ENCODE peak calls at places on chromosomes 7 and 10, in four cellular contexts. W, O, G and T are unnamed samples. For H3K9me3, the result is how much of the 10 kb centered on the place peaks cover.

GRCh38 chr7:155505422-155505793 is 41.0 kb downstream of the CNPY1 start:
- DNase-seq in W (no peak), O (no peak), G (no peak), T (no peak)

GRCh38 chr10:92126100-92126650 is 164.7 kb downstream of the CPEB3 start:
- DNase-seq in W (no peak), O (no peak), G (no peak), T (no peak)

GRCh38 chr10:98676895-98677294 is 230.2 kb upstream of the HPS1 start:
- DNase-seq in W (no peak), O (no peak), G (no peak), T (no peak)

GRCh38 chr10:101130984-101131961 is at the start of gene TLX1:
- DNase-seq in W (no peak), O (no peak), G (peak), T (no peak)

GRCh38 chr7:20735346-20736065 is 51.2 kb downstream of the SP8 start:
- DNase-seq in W (no peak), O (no peak), G (no peak), T (no peak)

GRCh38 chr10:104321226-104321625 is 17.0 kb downstream of the ITPRIP start:
- DNase-seq in W (no peak), O (peak), G (no peak), T (no peak)

GRCh38 chr7:148747274-148747673 is 48.6 kb downstream of the CUL1 start:
- DNase-seq in W (no peak), O (no peak), G (peak), T (no peak)

GRCh38 chr7:89914673-89915072 is 239.6 kb upstream of the STEAP1 start:
- DNase-seq in W (no peak), O (no peak), G (peak), T (no peak)

GRCh38 chr10:79018591-79019011 is 50.2 kb upstream of the ZMIZ1 start:
- DNase-seq in W (no peak), O (peak), G (no peak), T (no peak)

DNA sequence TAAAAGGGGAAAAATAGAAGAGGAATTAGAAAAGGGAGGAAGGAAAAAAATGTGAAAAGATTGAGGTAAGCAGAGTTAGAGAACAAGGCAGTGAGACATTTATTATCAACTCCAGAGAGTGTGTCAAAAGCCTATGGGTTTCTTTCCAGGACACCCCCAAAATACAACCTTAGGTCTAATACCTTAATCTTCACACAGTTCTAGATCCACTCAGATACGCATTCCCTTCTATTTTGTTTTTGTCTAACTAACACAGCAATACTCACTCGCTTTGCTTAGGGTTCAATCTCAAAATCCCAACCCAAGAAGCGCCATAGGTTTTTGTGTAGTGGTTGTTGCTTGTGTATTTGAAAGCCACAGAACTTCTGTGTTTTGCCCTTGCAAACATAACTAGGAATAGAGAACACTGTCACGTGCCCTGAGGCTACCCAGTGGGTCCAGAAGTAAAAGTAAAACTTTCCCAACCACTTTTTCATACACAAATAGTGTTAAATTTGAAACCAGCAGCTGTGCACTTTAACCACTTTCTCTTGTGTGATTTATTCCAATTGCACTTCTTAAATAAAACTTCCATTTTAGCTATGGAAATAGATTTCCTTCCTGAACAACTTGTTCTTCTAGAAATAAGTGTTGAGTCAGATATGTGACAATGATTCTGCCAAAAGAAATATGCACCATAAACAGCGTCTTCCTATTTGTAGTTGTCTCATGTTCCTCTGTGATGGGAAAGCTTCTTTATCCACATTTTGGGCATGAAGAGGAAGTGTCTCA is 414.7 kb upstream of the GHITM start:
- DNase-seq in W (no peak), O (no peak), G (no peak), T (no peak)
- H3K9me3 ChIP-seq in W (under half), O (under half), G (under half), T (under half)

DNA sequence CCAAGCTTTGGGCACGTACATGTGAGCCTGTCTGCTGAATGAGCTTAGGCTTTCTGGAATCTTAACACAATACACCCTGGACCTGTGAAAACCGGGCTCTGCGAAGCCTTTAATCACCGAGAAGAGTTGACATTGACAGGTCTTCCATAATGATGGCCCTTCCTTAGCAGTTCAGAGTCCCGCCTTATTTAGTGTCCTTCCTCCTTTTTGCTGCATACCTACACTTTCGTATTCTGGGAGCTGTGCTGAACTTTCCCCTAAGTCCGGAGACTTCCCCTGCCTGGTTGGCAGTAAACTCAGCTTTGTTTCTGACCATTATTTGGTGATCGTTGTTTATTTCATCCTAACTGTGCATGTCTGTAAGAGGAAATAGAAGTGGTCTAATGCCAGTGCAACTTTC is 212.0 kb downstream of the CAMK1D start:
- DNase-seq in W (no peak), O (no peak), G (no peak), T (no peak)
- H3K9me3 ChIP-seq in W (under half), O (under half), G (under half), T (under half)

GRCh38 chr10:83736008-83736407 is 403.3 kb upstream of the GHITM start:
- DNase-seq in W (no peak), O (no peak), G (no peak), T (no peak)
- H3K9me3 ChIP-seq in W (under half), O (under half), G (under half), T (under half)

GRCh38 chr7:65004575-65004974 is 1.9 kb downstream of the ERV3-1 start:
- DNase-seq in W (no peak), O (no peak), G (no peak), T (no peak)

GRCh38 chr7:65002972-65003585 is 3.4 kb downstream of the ERV3-1 start:
- DNase-seq in W (no peak), O (no peak), G (no peak), T (no peak)

GRCh38 chr7:64999165-65000004 is 7.1 kb downstream of the ERV3-1 start:
- DNase-seq in W (no peak), O (peak), G (no peak), T (no peak)

GRCh38 chr7:64998865-64999164 is 7.7 kb downstream of the ERV3-1 start:
- DNase-seq in W (no peak), O (no peak), G (no peak), T (no peak)

DNA sequence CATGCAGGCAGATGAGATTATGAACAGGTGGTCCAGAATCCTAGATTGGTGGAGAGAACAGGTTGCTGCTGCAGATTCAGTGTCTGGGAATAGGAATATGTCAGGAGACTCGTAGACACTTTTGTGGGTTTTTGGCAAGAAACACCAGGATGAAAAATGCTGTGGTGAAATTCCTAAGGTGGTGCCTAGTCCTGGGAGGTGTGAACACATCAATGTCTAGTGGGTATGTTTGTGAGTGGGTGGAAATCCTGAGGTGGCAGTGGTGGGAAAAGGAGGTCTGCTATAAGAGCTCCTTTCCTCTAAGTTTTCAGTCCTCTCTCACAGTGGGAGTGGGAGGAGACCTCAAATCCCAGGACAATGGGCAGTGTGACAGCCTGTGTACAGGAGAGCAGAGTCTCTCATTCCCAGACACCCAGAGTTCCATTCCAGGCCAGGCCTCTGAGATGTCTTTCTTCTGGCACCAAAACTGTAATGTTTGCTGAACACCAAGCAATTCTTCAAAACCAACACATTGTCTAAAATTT is 5.1 kb downstream of the ERV3-1 start:
- DNase-seq in W (no peak), O (no peak), G (no peak), T (no peak)
- H3K9me3 ChIP-seq in W (under half), O (under half), G (under half), T (under half)

DNA sequence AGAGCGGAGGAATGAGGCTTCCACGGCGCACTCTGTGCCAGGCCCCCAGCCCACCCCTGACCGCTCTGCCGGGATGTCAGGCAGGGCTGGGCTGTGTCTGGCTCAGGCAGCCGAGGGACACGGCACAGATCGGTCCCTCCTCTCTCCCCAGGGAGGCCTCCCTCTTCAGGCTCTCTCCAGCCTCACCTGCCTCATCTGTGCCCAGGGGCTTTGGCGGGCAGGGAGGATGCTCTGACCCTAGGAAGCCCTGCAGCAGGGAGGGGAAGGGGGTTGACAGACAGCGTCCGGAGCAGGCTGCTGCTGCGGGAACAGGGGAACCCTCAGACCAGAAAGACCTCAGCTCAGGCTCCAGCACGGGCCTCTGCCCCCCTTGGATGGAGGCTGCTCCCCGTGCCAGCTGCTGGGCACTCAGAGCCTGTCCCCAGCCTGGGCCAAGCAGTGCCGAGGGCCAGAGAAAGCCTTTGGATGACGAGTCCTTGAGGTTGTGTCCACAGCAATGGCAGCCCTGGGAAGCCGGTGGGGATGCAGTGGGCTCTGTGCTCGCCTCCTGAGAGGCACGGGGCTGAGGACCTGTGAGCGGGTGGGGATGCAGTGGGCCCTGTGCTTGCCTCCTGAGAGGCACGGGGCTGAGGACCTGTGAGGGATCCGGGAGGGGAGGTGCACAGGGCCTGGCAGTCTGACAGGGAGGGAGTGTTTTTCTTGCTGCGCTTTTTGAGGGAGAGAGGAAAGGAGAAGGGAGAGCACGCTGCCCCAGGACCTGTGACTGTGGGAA is 66.9 kb downstream of the FOXL3 start:
- DNase-seq in W (no peak), O (no peak), G (no peak), T (no peak)
- H3K9me3 ChIP-seq in W (under half), O (under half), G (under half), T (under half)

DNA sequence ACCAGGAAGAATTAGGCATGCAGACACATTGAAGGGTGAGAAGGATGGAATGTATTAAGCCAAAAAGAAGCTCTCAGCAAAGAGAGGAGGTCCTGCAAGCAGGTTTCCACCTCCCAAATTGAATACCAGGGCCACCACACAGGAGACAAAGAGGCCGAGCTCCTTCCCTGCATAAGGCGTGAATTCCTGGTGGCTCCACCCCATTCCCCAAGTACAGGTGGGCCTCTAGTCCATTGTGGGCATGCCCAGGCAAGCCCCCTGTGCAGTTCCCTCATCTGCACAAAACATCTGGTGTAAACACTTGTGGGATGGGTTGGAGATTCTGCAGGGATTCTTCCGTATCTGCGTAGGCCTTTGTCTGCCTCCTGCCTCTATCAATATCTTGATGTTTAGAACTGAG is 817.5 kb downstream of the NRG3 start:
- DNase-seq in W (no peak), O (no peak), G (no peak), T (no peak)
- H3K9me3 ChIP-seq in W (under half), O (under half), G (under half), T (under half)

GRCh38 chr10:38212460-38212859 is 118.3 kb downstream of the ZNF37A start:
- DNase-seq in W (no peak), O (no peak), G (no peak), T (no peak)
- H3K9me3 ChIP-seq in W (under half), O (under half), G (under half), T (under half)